ENCODE peak calls at places on chromosomes 7 and 10, in nine cellular contexts. H is posterior cingulate gyrus; C is epithelial cell of esophagus; L is dermis microvascular lymphatic vessel endothelial cell; T is activated CD8-positive, alpha-beta memory T cell treated with anti-CD3 and anti-CD28 coated beads, Interleukin-2, amount 50 U/mL, for 48 hours; W is stomach; P is Calu3; O is RWPE1; D is astrocyte of the spinal cord. Q is an unnamed sample.

GRCh38 chr10:70898687-70899086 is 10.3 kb upstream of the PCBD1 start:
- DNase-seq in H (no peak), C (peak; percentile 66), L (no peak), T (no peak), W (no peak), P (no peak), O (no peak), D (no peak), Q (no peak)

GRCh38 chr10:68829494-68829893 is 2.2 kb downstream of the STOX1 start:
- DNase-seq in H (no peak), C (no peak), L (no peak), T (no peak), W (no peak), P (no peak), O (no peak), D (no peak), Q (no peak)

GRCh38 chr10:108208038-108208437 is 1043.5 kb upstream of the SORCS1 start:
- DNase-seq in H (no peak), C (no peak), L (no peak), T (no peak), W (no peak), P (no peak), O (no peak), D (no peak), Q (no peak)

GRCh38 chr7:44498230-44498954 is 7.9 kb upstream of the NUDCD3 start:
- DNase-seq in H (no peak), C (no peak), L (no peak), T (no peak), W (no peak), P (no peak), O (no peak), D (no peak), Q (no peak)

GRCh38 chr7:20362574-20363253 is 32.0 kb downstream of the ITGB8 start:
- DNase-seq in H (no peak), C (peak; percentile 30), L (no peak), T (no peak), W (no peak), P (no peak), O (peak; percentile 23), D (no peak), Q (no peak)

GRCh38 chr7:151346180-151346769 is 4.7 kb downstream of the NUB1 start:
- DNase-seq in H (no peak), C (no peak), L (no peak), T (no peak), W (no peak), P (peak; percentile 4), O (no peak), D (no peak), Q (no peak)

GRCh38 chr7:95527033-95527775 is 41.5 kb downstream of the ASB4 start:
- DNase-seq in H (peak; percentile 87), C (peak; percentile 60), L (peak; percentile 62), T (no peak), W (no peak), P (peak; percentile 55), O (peak; percentile 80), D (peak; percentile 54), Q (peak; percentile 25)

GRCh38 chr10:16867990-16868389 is 50.8 kb upstream of the RSU1 start:
- DNase-seq in H (no peak), C (no peak), L (no peak), T (no peak), W (no peak), P (no peak), O (no peak), D (no peak), Q (no peak)

GRCh38 chr10:77190275-77190674 is 447.3 kb downstream of the KCNMA1 start:
- DNase-seq in H (no peak), C (no peak), L (no peak), T (no peak), W (no peak), P (no peak), O (no peak), D (no peak), Q (no peak)

GRCh38 chr7:2981103-2981480 is 62.6 kb downstream of the CARD11 start:
- DNase-seq in H (peak; percentile 43), C (no peak), L (no peak), T (no peak), W (no peak), P (no peak), O (no peak), D (no peak), Q (no peak)

GRCh38 chr10:95360122-95360715 is 69.4 kb upstream of the PDLIM1 start:
- DNase-seq in H (no peak), C (peak; percentile 49), L (peak; percentile 19), T (no peak), W (no peak), P (no peak), O (no peak), D (no peak), Q (no peak)

GRCh38 chr10:133050376-133050775 is 37.3 kb upstream of the ADGRA1 start:
- DNase-seq in H (no peak), C (no peak), L (no peak), T (no peak), W (no peak), P (no peak), O (no peak), D (no peak), Q (no peak)

GRCh38 chr7:50185188-50185587 is 92.1 kb upstream of the ZPBP start:
- DNase-seq in H (no peak), C (no peak), L (no peak), T (no peak), W (no peak), P (no peak), O (no peak), D (no peak), Q (no peak)

GRCh38 chr10:22723783-22724182 is 9.4 kb upstream of the PIP4K2A start:
- DNase-seq in H (no peak), C (no peak), L (no peak), T (no peak), W (no peak), P (no peak), O (no peak), D (no peak), Q (no peak)

GRCh38 chr10:131676448-131676847 is 224.4 kb upstream of the PPP2R2D start:
- DNase-seq in H (no peak), C (no peak), L (no peak), T (no peak), W (no peak), P (no peak), O (no peak), D (no peak), Q (no peak)

GRCh38 chr7:132044247-132044646 is 487.8 kb upstream of the PODXL start:
- DNase-seq in H (no peak), C (no peak), L (no peak), T (no peak), W (no peak), P (no peak), O (no peak), D (no peak), Q (no peak)

GRCh38 chr10:29946953-29947700 is 112.3 kb downstream of the JCAD start:
- DNase-seq in H (no peak), C (peak; percentile 93), L (peak; percentile 79), T (no peak), W (peak; percentile 50), P (peak; percentile 41), O (peak; percentile 57), D (peak; percentile 95), Q (no peak)

GRCh38 chr10:43679509-43679908 is 30.8 kb upstream of the ZNF32 start:
- DNase-seq in H (peak; percentile 90), C (peak; percentile 46), L (no peak), T (no peak), W (peak; percentile 88), P (no peak), O (no peak), D (no peak), Q (peak; percentile 33)

GRCh38 chr10:59180689-59181270 is 4.3 kb downstream of the PHYHIPL start:
- DNase-seq in H (no peak), C (no peak), L (no peak), T (no peak), W (no peak), P (no peak), O (no peak), D (no peak), Q (no peak)

GRCh38 chr7:133185512-133185911 is 67.4 kb upstream of the EXOC4 start:
- DNase-seq in H (no peak), C (no peak), L (no peak), T (no peak), W (no peak), P (no peak), O (no peak), D (no peak), Q (no peak)

GRCh38 chr7:122535086-122535485 is 163.8 kb downstream of the RNF133 start:
- DNase-seq in H (no peak), C (peak; percentile 67), L (no peak), T (no peak), W (no peak), P (no peak), O (no peak), D (no peak), Q (no peak)

GRCh38 chr10:77328272-77328816 is 309.3 kb downstream of the KCNMA1 start:
- DNase-seq in H (no peak), C (peak; percentile 66), L (peak; percentile 43), T (peak; percentile 60), W (peak; percentile 28), P (peak; percentile 72), O (peak; percentile 45), D (no peak), Q (no peak)

GRCh38 chr7:27560706-27561235 is 101.9 kb downstream of the HIBADH start:
- DNase-seq in H (no peak), C (peak; percentile 63), L (no peak), T (no peak), W (no peak), P (no peak), O (no peak), D (peak; percentile 76), Q (no peak)